ENCODE peak calls at places on chromosomes 1 and 21, in ten cellular contexts. M is stomach, R is A549, A is esophagus muscularis mucosa, S is IMR-90, I is ovary, V is Peyer's patch, O is upper lobe of left lung, F is HCT116, J is body of pancreas. Q is an unnamed sample.

GRCh38 chr1:172499636-172500141 is 33.3 kb upstream of the SUCO start:
- DNase-seq in R (peak; percentile 56), V (no peak), I (no peak), O (peak; percentile 81), M (no peak), J (peak; percentile 51), A (no peak), S (no peak), F (peak; percentile 29), Q (no peak)

GRCh38 chr1:204858381-204858821 is 12.3 kb upstream of the NFASC start:
- DNase-seq in V (no peak), R (no peak), S (no peak), O (no peak), J (no peak), M (no peak), I (no peak), F (no peak), A (no peak), Q (no peak)

GRCh38 chr1:212797681-212798080 is 6.0 kb downstream of the TATDN3 start:
- DNase-seq in O (no peak), I (no peak), S (peak; percentile 21), J (no peak), A (no peak), R (no peak), V (no peak), F (no peak), M (no peak), Q (no peak)

GRCh38 chr1:198261886-198262285 is 105.1 kb downstream of the NEK7 start:
- DNase-seq in M (no peak), J (no peak), F (no peak), V (no peak), S (no peak), I (no peak), O (no peak), A (no peak), R (no peak), Q (no peak)

GRCh38 chr1:205576805-205577761 is 54.7 kb downstream of the ELK4 start:
- DNase-seq in O (no peak), V (no peak), F (no peak), S (no peak), A (no peak), R (peak; percentile 15), M (peak; percentile 19), I (no peak), J (peak; percentile 8), Q (peak; percentile 12)

GRCh38 chr1:79079770-79080169 is 73.2 kb upstream of the ADGRL4 start:
- DNase-seq in R (peak; percentile 4), S (peak; percentile 93), M (no peak), O (no peak), F (peak; percentile 23), A (no peak), V (no peak), J (no peak), I (no peak), Q (no peak)

GRCh38 chr21:21195417-21195816 is 197.2 kb downstream of the NCAM2 start:
- DNase-seq in J (no peak), S (no peak), R (no peak), I (no peak), F (no peak), M (no peak), O (no peak), A (no peak), V (no peak), Q (no peak)

GRCh38 chr21:44314128-44314527 is 14.3 kb downstream of the PFKL start:
- DNase-seq in A (no peak), V (no peak), I (no peak), J (no peak), M (no peak), O (no peak), R (no peak), S (no peak), F (no peak), Q (no peak)

GRCh38 chr21:9739240-9739639 is 782.1 kb upstream of the TPTE start:
- DNase-seq in M (no peak), S (no peak), R (no peak), O (no peak), J (no peak), A (peak; percentile 91), I (no peak), F (no peak), V (no peak), Q (no peak)

GRCh38 chr21:9737871-9738520 is 783.4 kb upstream of the TPTE start:
- DNase-seq in V (no peak), O (no peak), I (no peak), R (no peak), M (no peak), J (no peak), F (no peak), S (no peak), A (peak; percentile 90), Q (no peak)

GRCh38 chr21:9735421-9735961 is 785.9 kb upstream of the TPTE start:
- DNase-seq in J (no peak), O (no peak), V (no peak), R (no peak), S (no peak), F (no peak), M (no peak), I (no peak), A (peak; percentile 92), Q (peak; percentile 77)

GRCh38 chr21:9741343-9741742 is 780.0 kb upstream of the TPTE start:
- DNase-seq in I (no peak), V (no peak), A (peak; percentile 92), J (no peak), M (no peak), R (no peak), S (no peak), F (no peak), O (no peak), Q (no peak)

GRCh38 chr21:9738527-9738926 is 782.9 kb upstream of the TPTE start:
- DNase-seq in J (no peak), I (no peak), O (no peak), M (no peak), R (no peak), F (no peak), A (peak; percentile 92), V (no peak), S (no peak), Q (no peak)
- H3K9me3 ChIP-seq in J (no peaks in the 10 kb centered on the region), I (peaks cover 6% of the 10 kb centered on the region), O (peaks cover 20% of the 10 kb centered on the region), M (peaks cover 7% of the 10 kb centered on the region), R (no peaks in the 10 kb centered on the region), F (peaks cover 51% of the 10 kb centered on the region), A (peaks cover 24% of the 10 kb centered on the region), V (no peaks in the 10 kb centered on the region), S (peaks cover 36% of the 10 kb centered on the region), Q (peaks cover 45% of the 10 kb centered on the region)

DNA sequence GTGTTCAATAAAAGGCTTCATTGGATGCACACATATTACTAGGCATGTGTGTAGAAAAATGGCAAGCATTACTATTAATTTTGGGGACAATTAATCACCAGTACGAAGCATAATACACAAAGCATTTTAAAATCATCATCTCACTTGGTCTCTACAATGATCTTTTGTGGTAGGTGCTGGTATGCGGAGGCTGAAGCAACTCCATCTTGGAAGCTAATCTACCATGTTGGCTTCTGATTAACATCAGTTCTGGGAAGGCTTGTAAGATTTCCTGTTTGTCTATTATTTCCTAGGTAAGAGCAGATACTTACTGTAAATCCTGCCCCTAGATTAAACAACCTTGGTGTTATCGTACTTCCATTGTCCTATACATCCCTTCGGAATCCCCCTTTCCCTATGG is 121.7 kb upstream of the RUNX1 start:
- DNase-seq in O (no peak), R (no peak), S (no peak), J (no peak), V (no peak), I (no peak), F (no peak), M (no peak), A (no peak), Q (no peak)
- H3K27ac ChIP-seq in O (no peak overlapping the region), R (no peak overlapping the region), S (no peak overlapping the region), J (no peak overlapping the region), V (no peak overlapping the region), I (no peak overlapping the region), F (no peak overlapping the region), M (no peak overlapping the region), A (no peak overlapping the region), Q (no peak overlapping the region)

GRCh38 chr1:43392702-43393101 is 3.0 kb downstream of the SZT2 start:
- DNase-seq in S (no peak), F (no peak), V (no peak), J (no peak), R (no peak), I (no peak), A (no peak), O (no peak), M (no peak), Q (no peak)

GRCh38 chr1:43388021-43388575 is 1.5 kb downstream of the MED8 start:
- DNase-seq in J (no peak), M (no peak), O (peak; percentile 49), R (no peak), V (no peak), A (no peak), S (peak; percentile 35), F (no peak), I (no peak), Q (no peak)

GRCh38 chr1:43386676-43387075 is 2.9 kb downstream of the MED8 start:
- DNase-seq in V (no peak), R (no peak), J (no peak), O (no peak), M (no peak), A (no peak), S (no peak), F (no peak), I (no peak), Q (no peak)

GRCh38 chr1:43388613-43389012 is 987 bp downstream of the MED8 start:
- DNase-seq in J (no peak), A (no peak), V (no peak), S (no peak), O (no peak), I (no peak), F (no peak), M (no peak), R (no peak), Q (no peak)

DNA sequence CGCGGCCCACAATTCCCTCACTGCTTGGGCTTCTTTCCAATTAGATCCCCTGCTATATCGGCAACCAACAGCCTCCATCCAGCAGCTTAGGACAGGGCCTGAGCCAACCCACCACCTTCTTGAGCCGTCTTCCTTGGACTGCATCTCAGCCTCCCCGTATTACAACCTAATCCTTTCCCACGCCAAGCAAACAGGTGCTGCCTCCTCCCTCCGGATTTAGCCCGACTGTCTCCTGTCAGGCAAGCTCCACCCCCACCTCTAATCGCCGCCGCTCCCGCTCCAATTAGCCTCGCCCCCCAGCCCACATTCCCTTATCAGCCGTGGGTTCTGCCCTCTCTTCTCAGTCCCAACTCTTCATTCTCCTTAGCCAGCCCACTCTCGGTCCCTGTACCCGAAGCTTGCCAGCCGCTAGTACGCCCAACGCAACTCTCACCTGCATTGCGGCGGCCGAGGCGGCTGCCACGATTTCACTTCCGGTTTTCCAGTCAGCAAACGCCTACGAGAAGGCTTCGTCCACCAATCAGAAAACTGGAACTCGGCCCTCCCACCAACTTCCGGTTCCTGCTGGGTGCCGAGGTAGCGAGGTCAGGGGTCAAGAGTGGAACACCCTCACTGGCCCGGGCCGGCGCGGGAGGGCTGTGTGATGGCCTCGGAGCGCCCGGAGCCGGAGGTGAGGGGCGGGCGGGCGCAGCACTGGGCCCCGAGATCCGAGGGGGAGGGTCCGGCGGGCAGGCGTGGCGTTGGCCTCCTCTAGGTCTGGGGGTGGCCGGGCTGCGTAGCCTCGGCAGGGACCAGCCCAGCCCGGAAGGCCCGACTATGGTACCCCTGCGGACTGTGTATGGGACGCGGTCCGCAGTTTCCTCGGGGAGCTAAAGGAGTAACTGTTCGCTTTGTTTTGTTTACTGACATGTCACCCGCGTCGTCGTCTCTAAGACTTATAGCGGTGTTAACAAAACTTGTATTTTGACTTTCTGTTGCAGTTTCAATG is at the start of the genes MED8 and SZT2:
- DNase-seq in A (peak; percentile 99), I (peak; percentile 97), S (peak; percentile 92), J (peak; percentile 97), O (peak; percentile 97), M (peak; percentile 98), V (peak; percentile 97), R (peak; percentile 91), F (peak; percentile 89), Q (peak; percentile 96)
- TF ChIP-seq POLR2A in A (peak; percentile 76), I (peak; percentile 73), S (peak; percentile 88), J (peak; percentile 92), O (peak; percentile 37), M (no peak), V (peak; percentile 90), R (peak; percentile 77), F (peak; percentile 68), Q (no peak)

GRCh38 chr1:111097356-111098099 is 42.4 kb downstream of the DRAM2 start:
- DNase-seq in R (no peak), O (no peak), S (no peak), M (no peak), V (no peak), A (no peak), J (no peak), F (no peak), I (no peak), Q (no peak)
- H3K9me3 ChIP-seq in R (peaks cover under 1% of the 10 kb centered on the region), O (no peaks in the 10 kb centered on the region), S (peaks cover 7% of the 10 kb centered on the region), M (no peaks in the 10 kb centered on the region), V (no peaks in the 10 kb centered on the region), A (peaks cover 62% of the 10 kb centered on the region), J (no peaks in the 10 kb centered on the region), F (no peaks in the 10 kb centered on the region), I (no peaks in the 10 kb centered on the region), Q (peaks cover 82% of the 10 kb centered on the region)